ENCODE peak calls at places on chromosomes 4 and X, in nine cellular contexts. Y is mucosa of descending colon; N is stimulated activated CD4-positive, alpha-beta T cell treated with anti-CD3 and anti-CD28 coated beads, Interleukin-4, amount 100 ng/mL, for 48 hours; F is activated CD4-positive, alpha-beta T cell treated with anti-CD3 and anti-CD28 coated beads, Interleukin-2, amount 10 ng/mL, durations not matched to agents 7 days and 5 days; I is aorta; M is heart right ventricle; D is activated T-helper 1 cell treated with Interleukin-2 at 50 U/mL for 16 hours; A is GM23338; C is fibroblast of the conjunctiva. V is an unnamed sample.

GRCh38 chr4:54085284-54085683 is 14.7 kb upstream of the GSX2 start:
- DNase-seq in I (no peak), C (peak; percentile 79), M (peak; percentile 50), F (no peak), D (no peak), A (no peak), N (no peak), Y (no peak), V (no peak)

GRCh38 chrX:113828470-113828869 is 755.4 kb upstream of the HTR2C start:
- DNase-seq in M (no peak), A (peak; percentile 30), C (no peak), Y (no peak), D (no peak), I (no peak), F (no peak), N (no peak), V (no peak)

GRCh38 chrX:95703696-95704095 is 980.9 kb upstream of the DIAPH2 start:
- DNase-seq in N (no peak), I (no peak), Y (no peak), A (no peak), M (no peak), D (no peak), F (no peak), C (peak; percentile 10), V (no peak)

GRCh38 chr4:52914051-52914605 is 52.0 kb downstream of the RASL11B start:
- DNase-seq in Y (no peak), D (no peak), I (no peak), M (peak; percentile 11), F (no peak), A (no peak), C (no peak), N (no peak), V (no peak)

GRCh38 chr4:172985552-172985951 is 183.1 kb upstream of the GALNT7 start:
- DNase-seq in I (no peak), C (no peak), D (no peak), M (no peak), N (no peak), A (no peak), Y (no peak), F (no peak), V (no peak)

GRCh38 chr4:127788517-127788916 is 6.4 kb downstream of the HSPA4L start:
- DNase-seq in N (no peak), M (no peak), F (no peak), Y (no peak), I (no peak), A (peak; percentile 69), D (no peak), C (no peak), V (no peak)

GRCh38 chr4:42478509-42478908 is 81.2 kb downstream of the SHISA3 start:
- DNase-seq in I (no peak), Y (no peak), M (no peak), A (no peak), D (no peak), F (no peak), C (no peak), N (no peak), V (no peak)

GRCh38 chr4:99252746-99253145 is 33.7 kb upstream of the ADH6 start:
- DNase-seq in A (no peak), Y (no peak), C (no peak), M (no peak), N (no peak), F (no peak), D (no peak), I (no peak), V (no peak)

GRCh38 chr4:184475096-184475461 is 729 bp upstream of the IRF2 start:
- DNase-seq in D (peak; percentile 22), Y (peak; percentile 63), A (peak; percentile 53), M (peak; percentile 50), N (peak; percentile 47), C (peak; percentile 29), F (peak; percentile 60), I (peak; percentile 67), V (peak; percentile 26)

GRCh38 chr4:21242163-21242562 is 541.9 kb downstream of the PACRGL start:
- DNase-seq in Y (no peak), I (no peak), C (no peak), M (no peak), F (no peak), D (no peak), A (no peak), N (no peak), V (no peak)

GRCh38 chrX:1385824-1386223 is 6.1 kb downstream of the SLC25A6 start:
- DNase-seq in M (no peak), C (no peak), I (peak; percentile 37), F (no peak), N (no peak), D (no peak), Y (no peak), A (no peak), V (no peak)